ENCODE peak calls at places on chromosomes 1 and 21, in four cellular contexts. W, E, U and K are unnamed samples.

GRCh38 chr1:1040004-1040991 is 20.4 kb downstream of the AGRN start:
- DNase-seq in W (peak), E (no peak), U (peak), K (peak)

GRCh38 chr1:165355977-165356811 is at the start of gene LMX1A:
- DNase-seq in W (no peak), E (no peak), U (peak), K (no peak)

GRCh38 chr1:74057719-74058118 is 140.3 kb downstream of the LRRIQ3 start:
- DNase-seq in W (no peak), E (no peak), U (no peak), K (no peak)

GRCh38 chr1:90198616-90199015 is 203.7 kb downstream of the ZNF326 start:
- DNase-seq in W (no peak), E (no peak), U (no peak), K (no peak)

GRCh38 chr21:33374874-33375644 is 28.2 kb upstream of the IFNGR2 start:
- DNase-seq in W (no peak), E (no peak), U (no peak), K (no peak)

GRCh38 chr1:85225624-85226380 is 25.0 kb upstream of the SYDE2 start:
- DNase-seq in W (no peak), E (no peak), U (no peak), K (no peak)

GRCh38 chr1:99481391-99481996 is 164.4 kb upstream of the PALMD start:
- DNase-seq in W (no peak), E (no peak), U (peak), K (peak)

GRCh38 chr21:38861989-38862683 is 56.4 kb downstream of the ETS2 start:
- DNase-seq in W (no peak), E (no peak), U (no peak), K (no peak)

GRCh38 chr1:117076648-117077047 is 16.5 kb downstream of the TTF2 start:
- DNase-seq in W (no peak), E (no peak), U (no peak), K (no peak)

GRCh38 chr1:202067188-202067977 is 55.3 kb upstream of the GPR37L1 start:
- DNase-seq in W (no peak), E (no peak), U (no peak), K (no peak)

GRCh38 chr21:22536511-22536910 is 1538.3 kb downstream of the NCAM2 start:
- DNase-seq in W (no peak), E (no peak), U (no peak), K (no peak)

GRCh38 chr1:7425229-7425628 is 345.9 kb upstream of the VAMP3 start:
- DNase-seq in W (peak), E (no peak), U (no peak), K (no peak)

GRCh38 chr1:205994342-205994741 is 8.9 kb downstream of the RAB7B start:
- DNase-seq in W (no peak), E (no peak), U (no peak), K (peak)
- H3K27ac ChIP-seq in W (no peak), E (no peak), U (no peak), K (peak)

GRCh38 chr21:16423921-16424320 is 694.1 kb downstream of the USP25 start:
- DNase-seq in W (no peak), E (no peak), U (no peak), K (no peak)
- H3K27ac ChIP-seq in W (peak), E (peak), U (no peak), K (peak)

GRCh38 chr1:43613075-43613942 is 36.6 kb upstream of the KDM4A start:
- DNase-seq in W (no peak), E (no peak), U (no peak), K (no peak)
- H3K27ac ChIP-seq in W (no peak), E (no peak), U (no peak), K (no peak)

GRCh38 chr1:208430220-208430619 is 186.0 kb upstream of the PLXNA2 start:
- DNase-seq in W (no peak), E (no peak), U (no peak), K (no peak)
- H3K27ac ChIP-seq in W (no peak), E (no peak), U (no peak), K (no peak)

DNA sequence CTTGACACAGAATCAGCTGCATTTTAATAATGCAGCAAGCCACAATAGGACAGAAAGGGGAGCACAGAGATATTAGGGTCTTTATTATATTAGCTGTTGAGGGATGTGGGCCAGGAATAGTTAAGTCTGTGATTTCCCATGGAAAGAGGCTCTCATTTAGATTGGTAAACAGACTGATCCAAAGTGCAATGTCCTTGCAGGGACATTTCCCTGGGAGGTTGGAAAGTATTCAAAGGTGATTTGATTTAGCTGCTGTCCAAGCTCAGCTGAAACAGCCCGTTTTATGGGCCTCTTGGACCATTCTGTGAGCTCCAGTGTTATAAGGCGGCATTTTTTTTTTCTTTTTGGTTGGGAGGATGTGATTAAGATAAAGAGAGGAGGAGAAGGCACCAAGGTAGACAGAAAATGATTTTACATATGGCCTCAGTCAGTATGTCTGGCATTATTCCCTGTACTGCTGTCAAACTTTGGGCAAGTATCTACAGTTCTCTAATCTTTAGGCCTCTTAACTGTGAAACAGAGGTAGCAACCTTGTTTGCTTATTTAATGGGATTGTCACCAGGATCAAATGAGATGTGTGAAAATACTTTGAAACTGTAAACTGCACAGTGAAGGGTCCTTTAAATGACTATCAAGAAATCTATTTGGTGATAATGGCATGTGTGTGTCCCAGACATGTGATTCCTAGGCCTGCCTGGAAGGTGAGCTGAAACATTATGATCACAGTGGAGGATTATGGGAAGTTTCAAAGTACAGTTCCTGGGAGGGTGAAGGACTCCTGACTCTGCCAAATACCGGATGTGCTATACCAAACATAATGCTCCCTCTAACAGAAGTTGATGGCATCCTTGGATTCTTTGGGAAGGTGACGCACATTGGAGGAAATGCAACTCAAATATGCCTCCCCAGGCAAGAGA is 62.2 kb downstream of the NOS1AP start:
- DNase-seq in W (no peak), E (no peak), U (peak), K (no peak)
- H3K27ac ChIP-seq in W (no peak), E (no peak), U (no peak), K (no peak)

GRCh38 chr1:209673631-209674417 is 1.4 kb upstream of the G0S2 start:
- DNase-seq in W (no peak), E (no peak), U (peak), K (no peak)
- H3K27ac ChIP-seq in W (no peak), E (no peak), U (no peak), K (no peak)

GRCh38 chr1:60033066-60033465 is 40.5 kb downstream of the C1orf87 start:
- DNase-seq in W (no peak), E (no peak), U (no peak), K (no peak)
- H3K27ac ChIP-seq in W (no peak), E (no peak), U (no peak), K (no peak)

DNA sequence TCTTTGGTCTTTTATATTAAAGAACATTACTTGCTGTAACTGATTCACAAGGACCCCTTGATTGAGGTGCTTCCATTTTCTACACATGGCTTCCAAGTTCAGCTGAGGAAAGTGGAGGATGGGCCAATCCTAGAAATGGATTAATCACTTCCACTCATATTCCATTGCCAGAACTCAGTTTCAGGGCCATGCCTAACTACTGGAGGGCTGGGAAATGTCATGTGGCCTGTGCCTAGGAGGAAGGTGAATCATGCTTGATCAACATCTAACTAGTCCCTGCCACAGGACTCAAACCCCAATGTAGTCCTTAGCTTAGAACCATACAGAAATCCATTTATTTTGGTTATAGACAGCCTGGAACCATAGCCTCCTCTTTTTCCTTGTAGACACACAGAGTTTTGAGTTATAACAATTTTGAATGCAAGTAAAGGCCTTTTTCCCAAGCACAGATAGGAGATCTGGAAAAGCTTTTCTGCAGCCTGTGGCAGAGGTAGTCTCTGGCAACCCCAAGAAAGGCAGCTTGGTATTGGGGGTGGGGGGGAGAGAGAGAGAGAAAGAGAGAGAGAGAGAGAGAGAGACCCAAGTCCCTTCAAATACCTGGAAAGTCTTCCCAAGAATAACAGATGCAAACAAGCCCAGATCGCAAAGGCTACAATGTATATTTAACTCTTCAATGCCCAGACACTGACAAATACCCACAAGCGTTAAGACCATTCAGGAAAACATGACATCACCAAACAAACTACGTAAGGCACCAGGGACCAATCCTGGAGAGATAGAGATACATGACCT is 12.5 kb downstream of the MAST2 start:
- DNase-seq in W (no peak), E (no peak), U (no peak), K (no peak)
- H3K27ac ChIP-seq in W (no peak), E (no peak), U (no peak), K (no peak)

GRCh38 chr1:233188061-233188460 is 107.5 kb downstream of the PCNX2 start:
- DNase-seq in W (no peak), E (no peak), U (no peak), K (no peak)
- H3K27ac ChIP-seq in W (no peak), E (no peak), U (no peak), K (no peak)

GRCh38 chr1:236890152-236891056 is 95.3 kb downstream of the MTR start:
- DNase-seq in W (no peak), E (no peak), U (no peak), K (no peak)

GRCh38 chr1:236893626-236894545 is 98.8 kb downstream of the MTR start:
- DNase-seq in W (no peak), E (no peak), U (no peak), K (no peak)

GRCh38 chr1:236887081-236887480 is 92.0 kb downstream of the MTR start:
- DNase-seq in W (no peak), E (no peak), U (no peak), K (peak)

GRCh38 chr1:236888126-236888525 is 93.0 kb downstream of the MTR start:
- DNase-seq in W (no peak), E (no peak), U (no peak), K (no peak)

GRCh38 chr1:236888903-236889302 is 93.8 kb downstream of the MTR start:
- DNase-seq in W (no peak), E (no peak), U (no peak), K (peak)
- H3K27ac ChIP-seq in W (no peak), E (no peak), U (no peak), K (peak)